ENCODE peak calls at places on chromosomes 2 and 18, in nine cellular contexts. One of them, this sample, is unnamed.

GRCh38 chr2:167264380-167264779 is 376.1 kb downstream of the XIRP2 start:
- DNase-seq in NAMALWA: peak; percentile 11
- DNase-seq in cardiac fibroblast: peak; percentile 34
- DNase-seq in KG1: peak; percentile 8
- DNase-seq in adrenal gland: no peak
- DNase-seq in endothelial cell: peak; percentile 11
- DNase-seq in Right ventricle myocardium inferior: no peak
- DNase-seq in stimulated activated CD4-positive, alpha-beta T cell treated with anti-CD3 and anti-CD28 coated beads, TNF-alpha, amount 100 ng/mL, for 1 hour: no peak
- DNase-seq in choroid plexus epithelial cell: peak; percentile 47
- DNase-seq in this sample: no peak

GRCh38 chr18:44882163-44882881 is 201.6 kb downstream of the SETBP1 start:
- DNase-seq in Right ventricle myocardium inferior: no peak
- DNase-seq in endothelial cell: no peak
- DNase-seq in NAMALWA: no peak
- DNase-seq in choroid plexus epithelial cell: no peak
- DNase-seq in adrenal gland: no peak
- DNase-seq in stimulated activated CD4-positive, alpha-beta T cell treated with anti-CD3 and anti-CD28 coated beads, TNF-alpha, amount 100 ng/mL, for 1 hour: no peak
- DNase-seq in cardiac fibroblast: no peak
- DNase-seq in KG1: no peak
- DNase-seq in this sample: no peak

GRCh38 chr2:85277416-85278158 is 50.2 kb downstream of the TGOLN2 start:
- DNase-seq in cardiac fibroblast: peak; percentile 83
- DNase-seq in endothelial cell: no peak
- DNase-seq in Right ventricle myocardium inferior: peak; percentile 74
- DNase-seq in KG1: no peak
- DNase-seq in stimulated activated CD4-positive, alpha-beta T cell treated with anti-CD3 and anti-CD28 coated beads, TNF-alpha, amount 100 ng/mL, for 1 hour: no peak
- DNase-seq in NAMALWA: no peak
- DNase-seq in choroid plexus epithelial cell: peak; percentile 82
- DNase-seq in adrenal gland: no peak
- DNase-seq in this sample: no peak

GRCh38 chr2:68730828-68731227 is 3.8 kb upstream of the ARHGAP25 start:
- DNase-seq in KG1: no peak
- DNase-seq in Right ventricle myocardium inferior: no peak
- DNase-seq in choroid plexus epithelial cell: no peak
- DNase-seq in endothelial cell: no peak
- DNase-seq in stimulated activated CD4-positive, alpha-beta T cell treated with anti-CD3 and anti-CD28 coated beads, TNF-alpha, amount 100 ng/mL, for 1 hour: no peak
- DNase-seq in cardiac fibroblast: peak; percentile 26
- DNase-seq in adrenal gland: no peak
- DNase-seq in NAMALWA: no peak
- DNase-seq in this sample: no peak

GRCh38 chr2:17792515-17792914 is 23.7 kb upstream of the MSGN1 start:
- DNase-seq in NAMALWA: no peak
- DNase-seq in endothelial cell: no peak
- DNase-seq in stimulated activated CD4-positive, alpha-beta T cell treated with anti-CD3 and anti-CD28 coated beads, TNF-alpha, amount 100 ng/mL, for 1 hour: no peak
- DNase-seq in adrenal gland: no peak
- DNase-seq in KG1: no peak
- DNase-seq in cardiac fibroblast: no peak
- DNase-seq in choroid plexus epithelial cell: no peak
- DNase-seq in Right ventricle myocardium inferior: no peak
- DNase-seq in this sample: no peak

GRCh38 chr2:26456701-26457224 is 21.2 kb downstream of the OTOF start:
- DNase-seq in choroid plexus epithelial cell: no peak
- DNase-seq in adrenal gland: no peak
- DNase-seq in stimulated activated CD4-positive, alpha-beta T cell treated with anti-CD3 and anti-CD28 coated beads, TNF-alpha, amount 100 ng/mL, for 1 hour: no peak
- DNase-seq in cardiac fibroblast: no peak
- DNase-seq in endothelial cell: no peak
- DNase-seq in KG1: no peak
- DNase-seq in Right ventricle myocardium inferior: no peak
- DNase-seq in NAMALWA: no peak
- DNase-seq in this sample: no peak

GRCh38 chr18:74425876-74426275 is 31.2 kb downstream of the DIPK1C start:
- DNase-seq in choroid plexus epithelial cell: no peak
- DNase-seq in Right ventricle myocardium inferior: no peak
- DNase-seq in cardiac fibroblast: no peak
- DNase-seq in stimulated activated CD4-positive, alpha-beta T cell treated with anti-CD3 and anti-CD28 coated beads, TNF-alpha, amount 100 ng/mL, for 1 hour: no peak
- DNase-seq in KG1: no peak
- DNase-seq in NAMALWA: no peak
- DNase-seq in endothelial cell: no peak
- DNase-seq in adrenal gland: no peak
- DNase-seq in this sample: no peak

GRCh38 chr2:75491129-75491753 is 69.5 kb downstream of the EVA1A start:
- DNase-seq in cardiac fibroblast: peak; percentile 73
- DNase-seq in NAMALWA: no peak
- DNase-seq in stimulated activated CD4-positive, alpha-beta T cell treated with anti-CD3 and anti-CD28 coated beads, TNF-alpha, amount 100 ng/mL, for 1 hour: no peak
- DNase-seq in Right ventricle myocardium inferior: no peak
- DNase-seq in endothelial cell: no peak
- DNase-seq in adrenal gland: no peak
- DNase-seq in KG1: no peak
- DNase-seq in choroid plexus epithelial cell: peak; percentile 45
- DNase-seq in this sample: no peak

GRCh38 chr2:7012141-7012809 is 95.1 kb downstream of the RNF144A start:
- DNase-seq in KG1: no peak
- DNase-seq in choroid plexus epithelial cell: peak; percentile 42
- DNase-seq in cardiac fibroblast: peak; percentile 55
- DNase-seq in adrenal gland: no peak
- DNase-seq in NAMALWA: no peak
- DNase-seq in Right ventricle myocardium inferior: no peak
- DNase-seq in stimulated activated CD4-positive, alpha-beta T cell treated with anti-CD3 and anti-CD28 coated beads, TNF-alpha, amount 100 ng/mL, for 1 hour: no peak
- DNase-seq in endothelial cell: no peak
- DNase-seq in this sample: no peak

GRCh38 chr2:215161301-215161829 is 22.9 kb upstream of the ABCA12 start:
- DNase-seq in stimulated activated CD4-positive, alpha-beta T cell treated with anti-CD3 and anti-CD28 coated beads, TNF-alpha, amount 100 ng/mL, for 1 hour: no peak
- DNase-seq in Right ventricle myocardium inferior: no peak
- DNase-seq in NAMALWA: no peak
- DNase-seq in choroid plexus epithelial cell: no peak
- DNase-seq in endothelial cell: no peak
- DNase-seq in KG1: no peak
- DNase-seq in cardiac fibroblast: no peak
- DNase-seq in adrenal gland: no peak
- DNase-seq in this sample: no peak

GRCh38 chr2:172647439-172647838 is 88.2 kb upstream of the RAPGEF4 start:
- DNase-seq in KG1: no peak
- DNase-seq in stimulated activated CD4-positive, alpha-beta T cell treated with anti-CD3 and anti-CD28 coated beads, TNF-alpha, amount 100 ng/mL, for 1 hour: no peak
- DNase-seq in endothelial cell: no peak
- DNase-seq in choroid plexus epithelial cell: no peak
- DNase-seq in adrenal gland: no peak
- DNase-seq in cardiac fibroblast: peak; percentile 22
- DNase-seq in Right ventricle myocardium inferior: no peak
- DNase-seq in NAMALWA: no peak
- DNase-seq in this sample: no peak

GRCh38 chr2:222514901-222515300 is 90.6 kb downstream of the SGPP2 start:
- DNase-seq in NAMALWA: no peak
- DNase-seq in stimulated activated CD4-positive, alpha-beta T cell treated with anti-CD3 and anti-CD28 coated beads, TNF-alpha, amount 100 ng/mL, for 1 hour: no peak
- DNase-seq in KG1: no peak
- DNase-seq in Right ventricle myocardium inferior: no peak
- DNase-seq in choroid plexus epithelial cell: no peak
- DNase-seq in adrenal gland: no peak
- DNase-seq in endothelial cell: no peak
- DNase-seq in cardiac fibroblast: no peak
- DNase-seq in this sample: no peak

GRCh38 chr2:197079832-197080555 is 153.5 kb upstream of the PGAP1 start:
- DNase-seq in choroid plexus epithelial cell: no peak
- DNase-seq in NAMALWA: no peak
- DNase-seq in KG1: no peak
- DNase-seq in Right ventricle myocardium inferior: no peak
- DNase-seq in cardiac fibroblast: peak; percentile 30
- DNase-seq in stimulated activated CD4-positive, alpha-beta T cell treated with anti-CD3 and anti-CD28 coated beads, TNF-alpha, amount 100 ng/mL, for 1 hour: no peak
- DNase-seq in endothelial cell: no peak
- DNase-seq in adrenal gland: no peak
- DNase-seq in this sample: no peak

GRCh38 chr2:119266091-119266589 is 42.5 kb downstream of the STEAP3 start:
- DNase-seq in adrenal gland: no peak
- DNase-seq in choroid plexus epithelial cell: no peak
- DNase-seq in cardiac fibroblast: no peak
- DNase-seq in endothelial cell: no peak
- DNase-seq in Right ventricle myocardium inferior: no peak
- DNase-seq in NAMALWA: no peak
- DNase-seq in KG1: no peak
- DNase-seq in stimulated activated CD4-positive, alpha-beta T cell treated with anti-CD3 and anti-CD28 coated beads, TNF-alpha, amount 100 ng/mL, for 1 hour: no peak
- DNase-seq in this sample: no peak

GRCh38 chr2:8684421-8684884 is 2.6 kb downstream of the ID2 start:
- DNase-seq in NAMALWA: peak; percentile 75
- DNase-seq in stimulated activated CD4-positive, alpha-beta T cell treated with anti-CD3 and anti-CD28 coated beads, TNF-alpha, amount 100 ng/mL, for 1 hour: no peak
- DNase-seq in adrenal gland: peak; percentile 56
- DNase-seq in choroid plexus epithelial cell: peak; percentile 25
- DNase-seq in endothelial cell: no peak
- DNase-seq in cardiac fibroblast: peak; percentile 2
- DNase-seq in KG1: peak; percentile 45
- DNase-seq in Right ventricle myocardium inferior: no peak
- DNase-seq in this sample: no peak

GRCh38 chr18:68796936-68797690 is 767 bp upstream of the CCDC102B start:
- DNase-seq in Right ventricle myocardium inferior: no peak
- DNase-seq in cardiac fibroblast: peak; percentile 95
- DNase-seq in endothelial cell: no peak
- DNase-seq in NAMALWA: no peak
- DNase-seq in KG1: no peak
- DNase-seq in stimulated activated CD4-positive, alpha-beta T cell treated with anti-CD3 and anti-CD28 coated beads, TNF-alpha, amount 100 ng/mL, for 1 hour: no peak
- DNase-seq in adrenal gland: peak; percentile 7
- DNase-seq in choroid plexus epithelial cell: peak; percentile 93
- DNase-seq in this sample: no peak

GRCh38 chr2:6067089-6067488 is 374.9 kb downstream of the SOX11 start:
- DNase-seq in choroid plexus epithelial cell: no peak
- DNase-seq in endothelial cell: no peak
- DNase-seq in Right ventricle myocardium inferior: no peak
- DNase-seq in cardiac fibroblast: no peak
- DNase-seq in stimulated activated CD4-positive, alpha-beta T cell treated with anti-CD3 and anti-CD28 coated beads, TNF-alpha, amount 100 ng/mL, for 1 hour: no peak
- DNase-seq in KG1: no peak
- DNase-seq in adrenal gland: no peak
- DNase-seq in NAMALWA: no peak
- DNase-seq in this sample: no peak

GRCh38 chr2:42297322-42297936 is 63.6 kb downstream of the COX7A2L start:
- DNase-seq in NAMALWA: peak; percentile 71
- DNase-seq in choroid plexus epithelial cell: no peak
- DNase-seq in KG1: no peak
- DNase-seq in adrenal gland: no peak
- DNase-seq in endothelial cell: no peak
- DNase-seq in stimulated activated CD4-positive, alpha-beta T cell treated with anti-CD3 and anti-CD28 coated beads, TNF-alpha, amount 100 ng/mL, for 1 hour: no peak
- DNase-seq in Right ventricle myocardium inferior: no peak
- DNase-seq in cardiac fibroblast: no peak
- DNase-seq in this sample: no peak

GRCh38 chr2:157305713-157306110 is 19.9 kb downstream of the ERMN start:
- DNase-seq in KG1: no peak
- DNase-seq in NAMALWA: no peak
- DNase-seq in cardiac fibroblast: peak; percentile 35
- DNase-seq in choroid plexus epithelial cell: no peak
- DNase-seq in stimulated activated CD4-positive, alpha-beta T cell treated with anti-CD3 and anti-CD28 coated beads, TNF-alpha, amount 100 ng/mL, for 1 hour: no peak
- DNase-seq in adrenal gland: no peak
- DNase-seq in Right ventricle myocardium inferior: no peak
- DNase-seq in endothelial cell: no peak
- DNase-seq in this sample: no peak